ENCODE peak calls at places on chromosomes 2 and 18, in seven cellular contexts. O is DMS153, C is activated T-helper 1 cell treated with Interleukin-2 at 50 U/mL for 16 hours, J is mesenteric fat pad, X is brain microvascular endothelial cell, E is GM23338, D is WERI-Rb-1. V is an unnamed sample.
A peak's percentile ranks its signal among the peaks of the same experiment; 100 is the strongest.

GRCh38 chr2:176088048-176088936 is 4.2 kb upstream of the HOXD13 start:
- DNase-seq in O (no peak), C (no peak), J (no peak), X (peak; percentile 15), E (peak; percentile 88), D (peak; percentile 65), V (no peak)

GRCh38 chr2:239187464-239188253 is 213.2 kb downstream of the HDAC4 start:
- DNase-seq in O (no peak), C (no peak), J (peak; percentile 62), X (no peak), E (no peak), D (no peak), V (no peak)

GRCh38 chr2:113181491-113182051 is 7.8 kb downstream of the PSD4 start:
- DNase-seq in O (no peak), C (no peak), J (no peak), X (no peak), E (no peak), D (no peak), V (no peak)

GRCh38 chr18:24490545-24490944 is 30.1 kb downstream of the HRH4 start:
- DNase-seq in O (no peak), C (no peak), J (no peak), X (no peak), E (no peak), D (no peak), V (no peak)

GRCh38 chr2:88010136-88010535 is 6.2 kb downstream of the RNU2-63P start:
- DNase-seq in O (no peak), C (no peak), J (peak; percentile 20), X (no peak), E (no peak), D (no peak), V (no peak)

GRCh38 chr2:27721335-27721734 is 50.2 kb upstream of the MRPL33 start:
- DNase-seq in O (no peak), C (no peak), J (peak; percentile 85), X (no peak), E (no peak), D (no peak), V (no peak)

GRCh38 chr2:26582890-26583289 is 58.3 kb downstream of the CIB4 start:
- DNase-seq in O (no peak), C (no peak), J (peak; percentile 65), X (no peak), E (no peak), D (peak; percentile 5), V (no peak)

GRCh38 chr2:219486424-219486959 is 12.2 kb upstream of the GMPPA start:
- DNase-seq in O (no peak), C (no peak), J (no peak), X (no peak), E (peak; percentile 80), D (peak; percentile 73), V (no peak)

GRCh38 chr2:200308001-200308400 is 1.5 kb downstream of the SPATS2L start:
- DNase-seq in O (no peak), C (no peak), J (no peak), X (no peak), E (no peak), D (no peak), V (no peak)

GRCh38 chr18:55106906-55107305 is 147.6 kb upstream of the CCDC68 start:
- DNase-seq in O (no peak), C (no peak), J (no peak), X (no peak), E (no peak), D (no peak), V (no peak)

GRCh38 chr2:199468561-199469513 is 11.1 kb upstream of the SATB2 start:
- DNase-seq in O (no peak), C (no peak), J (no peak), X (no peak), E (peak; percentile 87), D (no peak), V (no peak)

GRCh38 chr2:241218131-241219029 is 29.9 kb downstream of the ANO7 start:
- DNase-seq in O (peak; percentile 29), C (peak; percentile 9), J (no peak), X (no peak), E (peak; percentile 84), D (peak; percentile 55), V (no peak)

GRCh38 chr18:76447268-76447890 is 47.7 kb downstream of the ZNF516 start:
- DNase-seq in O (no peak), C (no peak), J (peak; percentile 75), X (no peak), E (no peak), D (no peak), V (no peak)

GRCh38 chr18:48428494-48429177 is 19.5 kb upstream of the ZBTB7C start:
- DNase-seq in O (no peak), C (no peak), J (peak; percentile 45), X (no peak), E (peak; percentile 42), D (no peak), V (no peak)

GRCh38 chr2:33363599-33364300 is 112.7 kb upstream of the RASGRP3 start:
- DNase-seq in O (no peak), C (no peak), J (no peak), X (peak; percentile 53), E (no peak), D (no peak), V (no peak)

GRCh38 chr2:25462021-25462420 is 120.3 kb upstream of the DNMT3A start:
- DNase-seq in O (no peak), C (no peak), J (no peak), X (no peak), E (no peak), D (no peak), V (no peak)

GRCh38 chr2:105814291-105814940 is 69.7 kb downstream of the NCK2 start:
- DNase-seq in O (no peak), C (no peak), J (no peak), X (no peak), E (no peak), D (no peak), V (no peak)

GRCh38 chr2:160207271-160207670 is 7.2 kb upstream of the ITGB6 start:
- DNase-seq in O (no peak), C (no peak), J (no peak), X (no peak), E (no peak), D (no peak), V (no peak)

GRCh38 chr2:168884990-168885389 is 5.2 kb downstream of the SPC25 start:
- DNase-seq in O (no peak), C (no peak), J (no peak), X (no peak), E (no peak), D (no peak), V (no peak)

GRCh38 chr2:66539452-66539851 is 104.5 kb downstream of the MEIS1 start:
- DNase-seq in O (no peak), C (no peak), J (no peak), X (no peak), E (no peak), D (no peak), V (no peak)

GRCh38 chr2:233841183-233841582 is 13.2 kb downstream of the HJURP start:
- DNase-seq in O (no peak), C (no peak), J (peak; percentile 81), X (no peak), E (no peak), D (no peak), V (no peak)

V was measured in activated gamma-delta T cell treated with anti-CD3 and anti-CD28 coated beads, Interleukin-2, amount 50 U/mL, for 16 hours.